ENCODE peak calls at places on chromosome 22, in ten cellular contexts. One of them, this sample, is unnamed.

GRCh38 chr22:29105468-29105867 is 32.6 kb downstream of the KREMEN1 start:
- DNase-seq in right atrium auricular region: no peak
- DNase-seq in endothelial cell: no peak
- DNase-seq in RWPE1: no peak
- DNase-seq in GM10248: no peak
- DNase-seq in cardiac muscle cell: no peak
- DNase-seq in tibial artery: no peak
- DNase-seq in fibroblast of pulmonary artery: no peak
- DNase-seq in right lobe of liver: no peak
- DNase-seq in B cell: no peak
- DNase-seq in this sample: no peak

GRCh38 chr22:48396785-48397530 is 1430.7 kb downstream of the BRD1 start:
- DNase-seq in right atrium auricular region: peak; percentile 40
- DNase-seq in endothelial cell: no peak
- DNase-seq in RWPE1: no peak
- DNase-seq in GM10248: no peak
- DNase-seq in cardiac muscle cell: no peak
- DNase-seq in tibial artery: no peak
- DNase-seq in fibroblast of pulmonary artery: no peak
- DNase-seq in right lobe of liver: peak; percentile 75
- DNase-seq in B cell: no peak
- DNase-seq in this sample: no peak

GRCh38 chr22:44755418-44755817 is 3.0 kb downstream of the ARHGAP8 start:
- DNase-seq in right atrium auricular region: no peak
- DNase-seq in endothelial cell: no peak
- DNase-seq in RWPE1: no peak
- DNase-seq in GM10248: no peak
- DNase-seq in cardiac muscle cell: no peak
- DNase-seq in tibial artery: no peak
- DNase-seq in fibroblast of pulmonary artery: no peak
- DNase-seq in right lobe of liver: no peak
- DNase-seq in B cell: no peak
- DNase-seq in this sample: no peak

GRCh38 chr22:49404576-49405199 is 423.0 kb downstream of the BRD1 start:
- DNase-seq in right atrium auricular region: peak; percentile 50
- DNase-seq in endothelial cell: no peak
- DNase-seq in RWPE1: no peak
- DNase-seq in GM10248: no peak
- DNase-seq in cardiac muscle cell: no peak
- DNase-seq in tibial artery: no peak
- DNase-seq in fibroblast of pulmonary artery: no peak
- DNase-seq in right lobe of liver: no peak
- DNase-seq in B cell: no peak
- DNase-seq in this sample: no peak

GRCh38 chr22:18968011-18968749 is 32.1 kb upstream of the PRODH start:
- DNase-seq in right atrium auricular region: no peak
- DNase-seq in endothelial cell: peak; percentile 72
- DNase-seq in RWPE1: no peak
- DNase-seq in GM10248: no peak
- DNase-seq in cardiac muscle cell: peak; percentile 37
- DNase-seq in tibial artery: no peak
- DNase-seq in fibroblast of pulmonary artery: peak; percentile 31
- DNase-seq in right lobe of liver: peak; percentile 61
- DNase-seq in B cell: no peak
- DNase-seq in this sample: peak; percentile 39

GRCh38 chr22:32480238-32480637 is 5.6 kb downstream of the FBXO7 start:
- DNase-seq in right atrium auricular region: no peak
- DNase-seq in endothelial cell: no peak
- DNase-seq in RWPE1: no peak
- DNase-seq in GM10248: peak; percentile 35
- DNase-seq in cardiac muscle cell: no peak
- DNase-seq in tibial artery: no peak
- DNase-seq in fibroblast of pulmonary artery: no peak
- DNase-seq in right lobe of liver: no peak
- DNase-seq in B cell: no peak
- DNase-seq in this sample: no peak

GRCh38 chr22:44595841-44596341 is 97.9 kb upstream of the RTL6 start:
- DNase-seq in right atrium auricular region: no peak
- DNase-seq in endothelial cell: no peak
- DNase-seq in RWPE1: no peak
- DNase-seq in GM10248: no peak
- DNase-seq in cardiac muscle cell: peak; percentile 55
- DNase-seq in tibial artery: no peak
- DNase-seq in fibroblast of pulmonary artery: peak; percentile 25
- DNase-seq in right lobe of liver: no peak
- DNase-seq in B cell: no peak
- DNase-seq in this sample: no peak

GRCh38 chr22:31211862-31212730 is at the start of gene LIMK2:
- DNase-seq in right atrium auricular region: peak; percentile 92
- DNase-seq in endothelial cell: peak; percentile 99
- DNase-seq in RWPE1: peak; percentile 86
- DNase-seq in GM10248: peak; percentile 98
- DNase-seq in cardiac muscle cell: peak; percentile 87
- DNase-seq in tibial artery: peak; percentile 91
- DNase-seq in fibroblast of pulmonary artery: peak; percentile 81
- DNase-seq in right lobe of liver: peak; percentile 97
- DNase-seq in B cell: peak; percentile 95
- DNase-seq in this sample: peak; percentile 99

DNA sequence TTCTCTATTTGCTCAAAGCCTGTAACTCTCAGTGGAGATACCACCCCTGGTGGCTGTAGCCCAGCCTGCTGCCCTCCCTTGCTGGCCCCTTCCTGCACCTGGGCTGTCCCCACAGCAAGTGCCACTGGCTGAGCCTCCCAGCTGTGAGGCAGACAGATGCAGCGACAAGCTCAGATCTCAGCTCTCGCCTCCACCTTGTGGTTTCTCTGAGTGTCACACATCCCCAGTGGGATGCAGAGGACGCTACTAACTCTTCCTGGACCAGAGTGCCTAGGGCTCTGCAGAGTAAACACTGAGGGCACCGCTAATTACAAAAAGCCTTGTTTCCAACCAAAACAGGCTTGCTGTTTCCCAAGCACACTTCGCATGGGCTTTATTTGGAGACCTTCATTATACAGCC is 8.9 kb downstream of the YPEL1 start:
- DNase-seq in right atrium auricular region: no peak
- DNase-seq in endothelial cell: peak; percentile 41
- DNase-seq in RWPE1: no peak
- DNase-seq in GM10248: peak; percentile 75
- DNase-seq in cardiac muscle cell: no peak
- DNase-seq in tibial artery: no peak
- DNase-seq in fibroblast of pulmonary artery: peak; percentile 11
- DNase-seq in right lobe of liver: no peak
- DNase-seq in B cell: no peak
- DNase-seq in this sample: no peak
- TF ChIP-seq CTCF in right atrium auricular region: no peak
- TF ChIP-seq CTCF in endothelial cell: peak; percentile 22
- TF ChIP-seq CTCF in RWPE1: peak; percentile 18
- TF ChIP-seq CTCF in GM10248: peak; percentile 42
- TF ChIP-seq CTCF in cardiac muscle cell: no peak
- TF ChIP-seq CTCF in tibial artery: no peak
- TF ChIP-seq CTCF in fibroblast of pulmonary artery: peak; percentile 29
- TF ChIP-seq CTCF in right lobe of liver: no peak
- TF ChIP-seq CTCF in B cell: peak; percentile 32
- TF ChIP-seq CTCF in this sample: no peak

DNA sequence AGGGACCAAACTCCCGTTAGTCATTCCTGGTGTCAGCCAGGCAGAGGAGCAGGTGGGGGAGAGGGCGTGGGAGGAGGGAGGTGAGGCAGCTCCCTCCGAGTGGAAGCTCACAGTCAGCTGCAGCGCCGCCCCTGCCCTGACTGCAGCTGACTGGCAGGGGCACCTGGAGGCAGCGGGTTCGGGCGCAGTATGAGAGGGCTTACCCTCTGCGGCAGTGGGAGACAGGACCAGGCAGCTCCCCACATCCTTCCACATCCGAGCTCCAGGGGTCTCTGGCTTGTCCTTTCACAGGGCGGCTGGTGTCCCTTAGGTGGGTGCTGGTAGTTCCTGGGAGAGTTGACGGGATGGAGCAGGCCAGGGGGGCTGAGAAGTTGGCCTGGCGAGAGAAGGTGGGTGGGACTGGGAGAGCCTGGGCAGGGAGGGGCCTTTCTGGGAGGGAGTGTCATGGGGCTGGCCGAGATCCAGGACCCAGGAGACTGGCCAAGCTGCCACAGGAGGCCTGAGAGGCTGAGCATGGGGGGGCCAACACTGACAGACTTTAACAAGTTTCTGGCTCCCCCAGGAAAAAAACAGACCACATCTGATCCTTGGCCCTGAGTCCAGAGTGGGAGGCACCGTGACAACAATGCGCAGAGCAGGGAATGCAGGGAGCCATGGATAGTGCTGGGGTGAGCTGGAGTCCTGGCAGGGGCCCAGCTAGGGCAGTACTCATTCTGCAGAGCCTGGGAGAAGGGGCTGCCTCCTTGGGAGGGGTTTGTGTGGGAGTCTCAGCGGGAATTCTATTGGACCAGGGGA is 4.9 kb downstream of the ADORA2A start:
- DNase-seq in right atrium auricular region: peak; percentile 74
- DNase-seq in endothelial cell: no peak
- DNase-seq in RWPE1: peak; percentile 27
- DNase-seq in GM10248: no peak
- DNase-seq in cardiac muscle cell: peak; percentile 82
- DNase-seq in tibial artery: no peak
- DNase-seq in fibroblast of pulmonary artery: peak; percentile 75
- DNase-seq in right lobe of liver: no peak
- DNase-seq in B cell: no peak
- DNase-seq in this sample: peak; percentile 62
- TF ChIP-seq CTCF in right atrium auricular region: no peak
- TF ChIP-seq CTCF in endothelial cell: no peak
- TF ChIP-seq CTCF in RWPE1: no peak
- TF ChIP-seq CTCF in GM10248: no peak
- TF ChIP-seq CTCF in cardiac muscle cell: no peak
- TF ChIP-seq CTCF in tibial artery: no peak
- TF ChIP-seq CTCF in fibroblast of pulmonary artery: no peak
- TF ChIP-seq CTCF in right lobe of liver: no peak
- TF ChIP-seq CTCF in B cell: no peak
- TF ChIP-seq CTCF in this sample: no peak

GRCh38 chr22:39488563-39489083 is 13.5 kb upstream of the MIEF1 start:
- DNase-seq in right atrium auricular region: no peak
- DNase-seq in endothelial cell: no peak
- DNase-seq in RWPE1: no peak
- DNase-seq in GM10248: no peak
- DNase-seq in cardiac muscle cell: no peak
- DNase-seq in tibial artery: no peak
- DNase-seq in fibroblast of pulmonary artery: no peak
- DNase-seq in right lobe of liver: no peak
- DNase-seq in B cell: no peak
- DNase-seq in this sample: no peak

GRCh38 chr22:39489094-39490068 is 12.7 kb upstream of the MIEF1 start:
- DNase-seq in right atrium auricular region: no peak
- DNase-seq in endothelial cell: no peak
- DNase-seq in RWPE1: no peak
- DNase-seq in GM10248: no peak
- DNase-seq in cardiac muscle cell: no peak
- DNase-seq in tibial artery: no peak
- DNase-seq in fibroblast of pulmonary artery: no peak
- DNase-seq in right lobe of liver: no peak
- DNase-seq in B cell: no peak
- DNase-seq in this sample: no peak

GRCh38 chr22:39487826-39488520 is 14.1 kb upstream of the MIEF1 start:
- DNase-seq in right atrium auricular region: no peak
- DNase-seq in endothelial cell: no peak
- DNase-seq in RWPE1: no peak
- DNase-seq in GM10248: no peak
- DNase-seq in cardiac muscle cell: no peak
- DNase-seq in tibial artery: no peak
- DNase-seq in fibroblast of pulmonary artery: no peak
- DNase-seq in right lobe of liver: peak; percentile 55
- DNase-seq in B cell: no peak
- DNase-seq in this sample: no peak

GRCh38 chr22:39490135-39490798 is 11.8 kb upstream of the MIEF1 start:
- DNase-seq in right atrium auricular region: peak; percentile 91
- DNase-seq in endothelial cell: peak; percentile 60
- DNase-seq in RWPE1: peak; percentile 84
- DNase-seq in GM10248: peak; percentile 90
- DNase-seq in cardiac muscle cell: peak; percentile 79
- DNase-seq in tibial artery: peak; percentile 77
- DNase-seq in fibroblast of pulmonary artery: peak; percentile 77
- DNase-seq in right lobe of liver: peak; percentile 86
- DNase-seq in B cell: peak; percentile 84
- DNase-seq in this sample: peak; percentile 74

DNA sequence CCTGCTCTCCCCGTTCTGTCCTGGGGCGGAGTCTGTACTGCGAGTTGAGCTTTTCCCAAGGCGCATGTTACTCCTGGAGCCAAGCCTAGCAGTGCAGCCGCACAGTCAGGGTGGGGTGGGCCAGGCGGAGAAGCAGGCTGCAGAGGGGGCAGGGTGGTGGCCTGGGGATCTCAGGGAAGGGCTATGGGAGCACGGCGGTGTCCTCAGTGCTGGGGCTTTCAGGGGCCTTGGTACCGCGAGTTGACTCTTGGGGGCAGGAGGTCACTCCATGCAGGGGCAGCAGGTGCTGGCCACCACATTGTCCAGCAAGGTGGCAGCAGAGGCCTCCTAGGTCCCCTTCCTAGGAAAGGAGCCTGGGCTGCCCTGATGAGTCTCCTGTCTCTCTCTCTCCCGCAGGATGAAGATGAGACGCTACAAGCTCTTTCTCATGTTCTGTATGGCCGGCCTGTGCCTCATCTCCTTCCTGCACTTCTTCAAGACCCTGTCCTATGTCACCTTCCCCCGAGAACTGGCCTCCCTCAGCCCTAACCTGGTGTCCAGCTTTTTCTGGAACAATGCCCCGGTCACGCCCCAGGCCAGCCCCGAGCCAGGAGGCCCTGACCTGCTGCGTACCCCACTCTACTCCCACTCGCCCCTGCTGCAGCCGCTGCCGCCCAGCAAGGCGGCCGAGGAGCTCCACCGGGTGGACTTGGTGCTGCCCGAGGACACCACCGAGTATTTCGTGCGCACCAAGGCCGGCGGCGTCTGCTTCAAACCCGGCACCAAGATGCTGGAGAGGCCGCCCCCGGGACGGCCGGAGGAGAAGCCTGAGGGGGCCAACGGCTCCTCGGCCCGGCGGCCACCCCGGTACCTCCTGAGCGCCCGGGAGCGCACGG is 14.9 kb upstream of the MIEF1 start:
- DNase-seq in right atrium auricular region: no peak
- DNase-seq in endothelial cell: no peak
- DNase-seq in RWPE1: no peak
- DNase-seq in GM10248: no peak
- DNase-seq in cardiac muscle cell: no peak
- DNase-seq in tibial artery: no peak
- DNase-seq in fibroblast of pulmonary artery: no peak
- DNase-seq in right lobe of liver: peak; percentile 46
- DNase-seq in B cell: no peak
- DNase-seq in this sample: no peak
- TF ChIP-seq CTCF in right atrium auricular region: no peak
- TF ChIP-seq CTCF in endothelial cell: no peak
- TF ChIP-seq CTCF in RWPE1: no peak
- TF ChIP-seq CTCF in GM10248: no peak
- TF ChIP-seq CTCF in cardiac muscle cell: no peak
- TF ChIP-seq CTCF in tibial artery: no peak
- TF ChIP-seq CTCF in fibroblast of pulmonary artery: no peak
- TF ChIP-seq CTCF in right lobe of liver: no peak
- TF ChIP-seq CTCF in B cell: no peak
- TF ChIP-seq CTCF in this sample: no peak

DNA sequence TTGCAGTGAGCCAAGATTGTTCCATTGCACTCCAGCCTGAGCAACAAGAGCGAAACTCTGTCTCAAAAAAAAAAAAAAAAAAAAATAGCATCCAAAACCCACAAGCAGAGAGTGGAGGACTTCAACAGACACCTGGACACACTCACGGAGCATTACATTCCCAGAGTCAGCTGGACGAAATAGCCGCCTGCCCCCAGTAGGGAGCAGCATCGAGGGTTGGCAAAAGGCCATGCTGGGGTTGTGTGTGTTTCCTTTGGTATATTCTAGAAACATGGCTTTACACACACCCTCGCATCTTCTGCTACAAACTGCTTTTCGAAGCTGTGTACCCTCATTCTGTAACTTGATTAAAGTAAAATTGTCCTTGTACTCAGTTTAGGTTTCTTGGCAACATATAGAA is 5.3 kb downstream of the ADA2 start:
- DNase-seq in right atrium auricular region: peak; percentile 73
- DNase-seq in endothelial cell: peak; percentile 62
- DNase-seq in RWPE1: no peak
- DNase-seq in GM10248: no peak
- DNase-seq in cardiac muscle cell: peak; percentile 75
- DNase-seq in tibial artery: peak; percentile 39
- DNase-seq in fibroblast of pulmonary artery: peak; percentile 55
- DNase-seq in right lobe of liver: peak; percentile 80
- DNase-seq in B cell: peak; percentile 56
- DNase-seq in this sample: peak; percentile 22
- TF ChIP-seq CTCF in right atrium auricular region: peak; percentile 48
- TF ChIP-seq CTCF in endothelial cell: peak; percentile 26
- TF ChIP-seq CTCF in RWPE1: no peak
- TF ChIP-seq CTCF in GM10248: peak; percentile 35
- TF ChIP-seq CTCF in cardiac muscle cell: peak; percentile 61
- TF ChIP-seq CTCF in tibial artery: no peak
- TF ChIP-seq CTCF in fibroblast of pulmonary artery: peak; percentile 46
- TF ChIP-seq CTCF in right lobe of liver: peak; percentile 53
- TF ChIP-seq CTCF in B cell: peak; percentile 54
- TF ChIP-seq CTCF in this sample: no peak

This sample was measured in Calu3.